ENCODE peak calls at places on chromosomes 7 and 10, in ten cellular contexts. One of them, this sample, is unnamed.

GRCh38 chr7:116671681-116672595 is at the start of gene MET:
- DNase-seq in neural crest cell: peak
- DNase-seq in fibroblast of mammary gland: peak
- DNase-seq in ascending aorta: peak
- DNase-seq in stomach: peak
- DNase-seq in cardiac muscle cell: peak
- DNase-seq in suprapubic skin: peak
- DNase-seq in psoas muscle: peak
- DNase-seq in GM06990: peak
- DNase-seq in tibial artery: peak
- DNase-seq in this sample: peak

GRCh38 chr7:135718794-135719436 is 9.1 kb downstream of the SLC13A4 start:
- DNase-seq in neural crest cell: peak
- DNase-seq in fibroblast of mammary gland: no peak
- DNase-seq in ascending aorta: no peak
- DNase-seq in stomach: no peak
- DNase-seq in cardiac muscle cell: no peak
- DNase-seq in suprapubic skin: no peak
- DNase-seq in psoas muscle: no peak
- DNase-seq in GM06990: no peak
- DNase-seq in tibial artery: no peak
- DNase-seq in this sample: no peak

GRCh38 chr10:48802611-48803046 is 118.0 kb downstream of the WDFY4 start:
- DNase-seq in neural crest cell: no peak
- DNase-seq in fibroblast of mammary gland: no peak
- DNase-seq in ascending aorta: no peak
- DNase-seq in stomach: no peak
- DNase-seq in cardiac muscle cell: no peak
- DNase-seq in suprapubic skin: no peak
- DNase-seq in psoas muscle: no peak
- DNase-seq in GM06990: peak
- DNase-seq in tibial artery: no peak
- DNase-seq in this sample: no peak

GRCh38 chr10:118369806-118370205 is 27.7 kb upstream of the FAM204A start:
- DNase-seq in neural crest cell: no peak
- DNase-seq in fibroblast of mammary gland: no peak
- DNase-seq in ascending aorta: no peak
- DNase-seq in stomach: no peak
- DNase-seq in cardiac muscle cell: no peak
- DNase-seq in suprapubic skin: no peak
- DNase-seq in psoas muscle: no peak
- DNase-seq in GM06990: no peak
- DNase-seq in tibial artery: no peak
- DNase-seq in this sample: peak

GRCh38 chr10:80498039-80498832 is 39.5 kb upstream of the SH2D4B start:
- DNase-seq in neural crest cell: no peak
- DNase-seq in fibroblast of mammary gland: no peak
- DNase-seq in ascending aorta: no peak
- DNase-seq in stomach: no peak
- DNase-seq in cardiac muscle cell: no peak
- DNase-seq in suprapubic skin: no peak
- DNase-seq in psoas muscle: no peak
- DNase-seq in GM06990: no peak
- DNase-seq in tibial artery: no peak
- DNase-seq in this sample: no peak

GRCh38 chr10:120729508-120729907 is 121.7 kb upstream of the WDR11 start:
- DNase-seq in neural crest cell: no peak
- DNase-seq in fibroblast of mammary gland: no peak
- DNase-seq in ascending aorta: no peak
- DNase-seq in stomach: no peak
- DNase-seq in cardiac muscle cell: no peak
- DNase-seq in suprapubic skin: no peak
- DNase-seq in psoas muscle: no peak
- DNase-seq in GM06990: no peak
- DNase-seq in tibial artery: no peak
- DNase-seq in this sample: no peak

GRCh38 chr10:132479603-132480221 is 57.9 kb upstream of the INPP5A start:
- DNase-seq in neural crest cell: no peak
- DNase-seq in fibroblast of mammary gland: no peak
- DNase-seq in ascending aorta: no peak
- DNase-seq in stomach: no peak
- DNase-seq in cardiac muscle cell: no peak
- DNase-seq in suprapubic skin: peak
- DNase-seq in psoas muscle: peak
- DNase-seq in GM06990: no peak
- DNase-seq in tibial artery: peak
- DNase-seq in this sample: no peak

GRCh38 chr10:43689955-43690771 is 41.5 kb upstream of the ZNF32 start:
- DNase-seq in neural crest cell: peak
- DNase-seq in fibroblast of mammary gland: peak
- DNase-seq in ascending aorta: no peak
- DNase-seq in stomach: peak
- DNase-seq in cardiac muscle cell: peak
- DNase-seq in suprapubic skin: peak
- DNase-seq in psoas muscle: peak
- DNase-seq in GM06990: peak
- DNase-seq in tibial artery: peak
- DNase-seq in this sample: peak

GRCh38 chr10:132264966-132265877 is 42.5 kb downstream of the STK32C start:
- DNase-seq in neural crest cell: no peak
- DNase-seq in fibroblast of mammary gland: no peak
- DNase-seq in ascending aorta: no peak
- DNase-seq in stomach: no peak
- DNase-seq in cardiac muscle cell: no peak
- DNase-seq in suprapubic skin: no peak
- DNase-seq in psoas muscle: peak
- DNase-seq in GM06990: no peak
- DNase-seq in tibial artery: no peak
- DNase-seq in this sample: no peak

GRCh38 chr7:27745064-27745583 is 5.2 kb downstream of the TAX1BP1 start:
- DNase-seq in neural crest cell: peak
- DNase-seq in fibroblast of mammary gland: peak
- DNase-seq in ascending aorta: no peak
- DNase-seq in stomach: no peak
- DNase-seq in cardiac muscle cell: peak
- DNase-seq in suprapubic skin: no peak
- DNase-seq in psoas muscle: no peak
- DNase-seq in GM06990: no peak
- DNase-seq in tibial artery: no peak
- DNase-seq in this sample: peak

GRCh38 chr7:11607676-11608075 is 224.3 kb downstream of the THSD7A start:
- DNase-seq in neural crest cell: no peak
- DNase-seq in fibroblast of mammary gland: no peak
- DNase-seq in ascending aorta: no peak
- DNase-seq in stomach: peak
- DNase-seq in cardiac muscle cell: peak
- DNase-seq in suprapubic skin: no peak
- DNase-seq in psoas muscle: no peak
- DNase-seq in GM06990: no peak
- DNase-seq in tibial artery: no peak
- DNase-seq in this sample: no peak

GRCh38 chr10:22693371-22693784 is 21.0 kb downstream of the PIP4K2A start:
- DNase-seq in neural crest cell: no peak
- DNase-seq in fibroblast of mammary gland: peak
- DNase-seq in ascending aorta: no peak
- DNase-seq in stomach: no peak
- DNase-seq in cardiac muscle cell: peak
- DNase-seq in suprapubic skin: no peak
- DNase-seq in psoas muscle: no peak
- DNase-seq in GM06990: peak
- DNase-seq in tibial artery: no peak
- DNase-seq in this sample: no peak

GRCh38 chr7:92057375-92057774 is 76.9 kb downstream of the CYP51A1 start:
- DNase-seq in neural crest cell: no peak
- DNase-seq in fibroblast of mammary gland: no peak
- DNase-seq in ascending aorta: no peak
- DNase-seq in stomach: peak
- DNase-seq in cardiac muscle cell: no peak
- DNase-seq in suprapubic skin: no peak
- DNase-seq in psoas muscle: no peak
- DNase-seq in GM06990: no peak
- DNase-seq in tibial artery: no peak
- DNase-seq in this sample: no peak

DNA sequence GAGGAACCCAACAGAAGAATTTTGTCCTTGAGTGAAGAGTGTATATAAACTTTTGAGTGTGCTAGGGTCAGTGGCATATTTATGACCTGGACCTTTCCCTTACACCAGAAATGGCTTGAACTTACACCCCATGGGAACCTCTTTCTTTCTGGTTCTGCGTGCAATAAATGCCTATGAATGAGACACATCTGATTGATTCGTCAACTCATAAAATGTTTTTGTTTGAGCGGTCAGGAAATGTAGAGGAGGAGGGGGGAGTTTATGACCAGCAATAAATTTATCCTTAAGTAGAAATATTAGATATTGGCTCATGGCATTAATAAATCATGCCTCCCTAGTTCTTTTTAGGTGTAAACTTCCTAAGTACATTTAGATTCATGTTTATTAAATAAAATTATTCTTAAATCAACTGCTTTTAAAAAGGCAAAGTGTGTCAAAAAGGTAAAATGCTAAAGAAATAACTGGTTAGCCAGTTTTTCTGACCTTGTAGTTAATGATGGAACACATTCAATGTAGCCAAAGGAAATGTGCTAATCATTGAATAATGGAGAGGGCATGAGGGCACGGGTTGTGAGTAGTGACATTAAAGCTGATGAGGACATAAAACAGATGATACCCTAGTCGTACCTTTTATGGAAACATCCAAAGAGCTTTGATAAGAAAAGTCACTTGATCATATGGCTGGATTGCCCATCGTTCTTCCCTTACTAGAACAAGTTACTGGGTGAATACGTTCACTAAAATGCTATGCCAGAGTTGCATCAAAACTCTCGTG is 13.6 kb upstream of the NUP42 start:
- DNase-seq in neural crest cell: no peak
- DNase-seq in fibroblast of mammary gland: no peak
- DNase-seq in ascending aorta: no peak
- DNase-seq in stomach: no peak
- DNase-seq in cardiac muscle cell: no peak
- DNase-seq in suprapubic skin: no peak
- DNase-seq in psoas muscle: no peak
- DNase-seq in GM06990: no peak
- DNase-seq in tibial artery: no peak
- DNase-seq in this sample: no peak
- TF ChIP-seq CTCF in neural crest cell: no peak
- TF ChIP-seq CTCF in fibroblast of mammary gland: no peak
- TF ChIP-seq CTCF in ascending aorta: no peak
- TF ChIP-seq CTCF in stomach: no peak
- TF ChIP-seq CTCF in cardiac muscle cell: no peak
- TF ChIP-seq CTCF in suprapubic skin: no peak
- TF ChIP-seq CTCF in psoas muscle: no peak
- TF ChIP-seq CTCF in GM06990: no peak
- TF ChIP-seq CTCF in tibial artery: no peak
- TF ChIP-seq CTCF in this sample: no peak

GRCh38 chr7:137747359-137748031 is 99.3 kb downstream of the DGKI start:
- DNase-seq in neural crest cell: no peak
- DNase-seq in fibroblast of mammary gland: no peak
- DNase-seq in ascending aorta: no peak
- DNase-seq in stomach: no peak
- DNase-seq in cardiac muscle cell: no peak
- DNase-seq in suprapubic skin: no peak
- DNase-seq in psoas muscle: no peak
- DNase-seq in GM06990: no peak
- DNase-seq in tibial artery: no peak
- DNase-seq in this sample: no peak
- TF ChIP-seq CTCF in neural crest cell: no peak
- TF ChIP-seq CTCF in fibroblast of mammary gland: no peak
- TF ChIP-seq CTCF in ascending aorta: no peak
- TF ChIP-seq CTCF in stomach: no peak
- TF ChIP-seq CTCF in cardiac muscle cell: no peak
- TF ChIP-seq CTCF in suprapubic skin: no peak
- TF ChIP-seq CTCF in psoas muscle: no peak
- TF ChIP-seq CTCF in GM06990: no peak
- TF ChIP-seq CTCF in tibial artery: no peak
- TF ChIP-seq CTCF in this sample: no peak

DNA sequence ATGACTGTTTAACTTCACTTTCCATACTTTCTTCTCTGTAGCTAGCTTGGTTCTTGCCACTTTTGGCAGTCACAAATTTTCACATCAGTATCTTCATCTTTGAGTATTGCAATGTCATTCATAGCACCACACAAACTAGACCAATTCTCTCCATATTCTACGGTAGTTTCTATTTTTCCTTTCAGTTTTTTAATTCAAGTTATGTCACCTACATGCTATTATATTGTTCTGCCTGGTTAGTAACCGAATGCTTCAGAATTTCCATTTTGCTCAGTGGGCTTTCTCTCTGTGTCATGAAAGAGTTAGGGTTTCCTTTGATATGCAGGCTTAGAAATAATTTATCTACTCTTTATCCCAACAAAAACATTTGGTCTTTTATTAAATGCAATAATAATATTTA is 896.5 kb downstream of the GATA3 start:
- DNase-seq in neural crest cell: no peak
- DNase-seq in fibroblast of mammary gland: no peak
- DNase-seq in ascending aorta: no peak
- DNase-seq in stomach: no peak
- DNase-seq in cardiac muscle cell: no peak
- DNase-seq in suprapubic skin: no peak
- DNase-seq in psoas muscle: no peak
- DNase-seq in GM06990: no peak
- DNase-seq in tibial artery: no peak
- DNase-seq in this sample: no peak
- TF ChIP-seq CTCF in neural crest cell: no peak
- TF ChIP-seq CTCF in fibroblast of mammary gland: no peak
- TF ChIP-seq CTCF in ascending aorta: no peak
- TF ChIP-seq CTCF in stomach: no peak
- TF ChIP-seq CTCF in cardiac muscle cell: no peak
- TF ChIP-seq CTCF in suprapubic skin: no peak
- TF ChIP-seq CTCF in psoas muscle: no peak
- TF ChIP-seq CTCF in GM06990: no peak
- TF ChIP-seq CTCF in tibial artery: no peak
- TF ChIP-seq CTCF in this sample: no peak

DNA sequence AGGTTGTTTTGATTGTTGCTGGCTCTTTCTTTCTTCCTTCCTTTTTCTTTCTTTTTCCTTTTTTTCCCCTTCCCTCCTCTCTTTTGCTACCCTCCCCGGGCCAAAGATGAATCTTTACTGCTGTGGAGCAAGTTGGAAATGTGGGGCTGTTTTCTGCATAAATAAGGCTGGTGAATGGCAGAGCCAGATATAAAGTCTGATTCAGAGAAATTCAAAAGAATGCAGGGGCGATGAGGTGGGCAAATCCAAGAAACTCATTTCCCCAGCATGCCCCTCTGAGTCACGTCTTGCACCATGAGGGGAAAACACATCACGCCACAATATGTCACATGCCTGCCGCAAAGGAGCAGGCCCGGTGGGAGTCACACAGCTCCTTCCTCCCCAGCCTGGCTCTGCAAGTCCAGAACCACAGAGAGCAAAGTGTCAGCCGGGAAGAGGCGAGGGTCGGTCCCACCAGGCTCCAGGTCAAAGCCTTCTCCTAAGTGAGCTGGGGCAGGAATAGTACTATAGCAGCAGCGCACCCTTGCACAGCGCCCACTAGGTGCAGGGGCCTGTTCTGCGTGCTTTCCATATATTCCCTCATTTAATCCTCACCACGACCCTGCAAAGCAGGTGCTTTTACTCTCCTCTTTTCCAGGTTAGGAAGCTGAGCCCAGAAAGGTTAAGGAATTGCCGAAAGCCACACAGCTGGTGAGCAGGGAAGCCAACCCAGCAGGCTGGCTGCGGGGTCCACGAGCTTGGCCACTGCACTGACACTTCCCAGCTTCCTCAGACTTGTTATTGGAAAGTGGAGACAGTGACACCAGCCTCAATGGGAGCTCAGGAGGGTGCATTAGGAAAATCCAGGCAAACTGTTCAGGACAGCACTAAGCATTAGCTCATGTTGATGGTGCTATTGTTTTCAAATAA is 94.1 kb upstream of the ZMIZ1 start:
- DNase-seq in neural crest cell: peak
- DNase-seq in fibroblast of mammary gland: peak
- DNase-seq in ascending aorta: peak
- DNase-seq in stomach: peak
- DNase-seq in cardiac muscle cell: peak
- DNase-seq in suprapubic skin: peak
- DNase-seq in psoas muscle: peak
- DNase-seq in GM06990: peak
- DNase-seq in tibial artery: peak
- DNase-seq in this sample: peak
- TF ChIP-seq CTCF in neural crest cell: peak
- TF ChIP-seq CTCF in fibroblast of mammary gland: peak
- TF ChIP-seq CTCF in ascending aorta: no peak
- TF ChIP-seq CTCF in stomach: peak
- TF ChIP-seq CTCF in cardiac muscle cell: peak
- TF ChIP-seq CTCF in suprapubic skin: peak
- TF ChIP-seq CTCF in psoas muscle: peak
- TF ChIP-seq CTCF in GM06990: peak
- TF ChIP-seq CTCF in tibial artery: no peak
- TF ChIP-seq CTCF in this sample: peak